ENCODE peak calls at places on chromosomes 12 and 14, in five cellular contexts. Q is nephron progenitor cell, J is T-helper 9 cell, L is bronchial epithelial cell, O is left cardiac atrium. Z is an unnamed sample.

GRCh38 chr12:123571343-123571813 is 13.0 kb upstream of the TMED2 start:
- DNase-seq in L (peak; percentile 79), O (peak; percentile 72), J (no peak), Q (no peak), Z (no peak)

GRCh38 chr12:51631591-51631990 is 40.6 kb downstream of the SCN8A start:
- DNase-seq in O (no peak), J (no peak), L (peak; percentile 72), Q (no peak), Z (no peak)

GRCh38 chr12:42446761-42447160 is 120.8 kb downstream of the PPHLN1 start:
- DNase-seq in Q (no peak), O (no peak), L (peak; percentile 5), J (no peak), Z (no peak)

GRCh38 chr14:58749066-58749669 is 111.4 kb downstream of the DACT1 start:
- DNase-seq in Q (no peak), J (no peak), L (peak; percentile 74), O (no peak), Z (peak; percentile 51)

GRCh38 chr12:104671407-104672095 is 214.8 kb downstream of the CHST11 start:
- DNase-seq in L (peak; percentile 94), O (peak; percentile 89), J (peak; percentile 57), Q (no peak), Z (peak; percentile 62)

GRCh38 chr14:71686677-71687076 is 245.6 kb upstream of the RGS6 start:
- DNase-seq in J (no peak), L (no peak), Q (no peak), O (no peak), Z (no peak)

GRCh38 chr12:2256453-2256852 is 203.7 kb downstream of the CACNA1C start:
- DNase-seq in Q (no peak), L (no peak), O (no peak), J (no peak), Z (no peak)

GRCh38 chr14:55126089-55126488 is 3.0 kb upstream of the LGALS3 start:
- DNase-seq in L (no peak), Q (no peak), O (no peak), J (no peak), Z (no peak)

GRCh38 chr14:21215879-21216251 is 53.4 kb downstream of the HNRNPC start:
- DNase-seq in Q (no peak), J (no peak), L (no peak), O (no peak), Z (no peak)

GRCh38 chr12:31019561-31020308 is 53.9 kb upstream of the DDX11 start:
- DNase-seq in Q (no peak), O (no peak), L (no peak), J (no peak), Z (no peak)